ENCODE peak calls at places on chromosomes 3 and 15, in nine cellular contexts. I is ovary; C is astrocyte of the hippocampus; R is AG08395; T is activated CD4-positive, alpha-beta T cell treated with anti-CD3 and anti-CD28 coated beads, Interleukin-2, amount 10 ng/mL, durations not matched to agents 7 days and 5 days; U is transverse colon; H is sigmoid colon; L is KBM-7; A is activated CD4-positive, alpha-beta memory T cell treated with anti-CD3 and anti-CD28 coated beads, Interleukin-2, amount 10 ng/mL, durations not matched to agents 7 days and 5 days. Y is an unnamed sample.

GRCh38 chr3:142912440-142913172 is 23.7 kb upstream of the PCOLCE2 start:
- DNase-seq in I (no peak), L (no peak), R (no peak), T (no peak), C (peak; percentile 23), U (no peak), H (no peak), A (no peak), Y (no peak)

GRCh38 chr15:80906159-80906775 is 83.4 kb downstream of the MESD start:
- DNase-seq in T (no peak), C (peak; percentile 68), R (no peak), L (no peak), I (no peak), U (no peak), H (no peak), A (no peak), Y (no peak)

GRCh38 chr15:99493461-99493860 is 72.3 kb upstream of the MEF2A start:
- DNase-seq in R (no peak), C (no peak), T (no peak), L (no peak), H (no peak), U (no peak), I (no peak), A (no peak), Y (no peak)

GRCh38 chr3:190306513-190307163 is 15.6 kb downstream of the CLDN1 start:
- DNase-seq in H (peak; percentile 80), A (no peak), L (no peak), U (no peak), R (no peak), C (peak; percentile 45), I (no peak), T (peak; percentile 41), Y (no peak)

GRCh38 chr15:74808073-74808839 is 4.4 kb upstream of the LMAN1L start:
- DNase-seq in R (no peak), U (peak; percentile 79), T (no peak), C (no peak), H (no peak), I (no peak), L (no peak), A (no peak), Y (no peak)

GRCh38 chr15:47674576-47675232 is 42.6 kb upstream of the SEMA6D start:
- DNase-seq in T (no peak), L (no peak), C (no peak), A (no peak), H (no peak), R (no peak), U (no peak), I (no peak), Y (no peak)

GRCh38 chr3:28322464-28322863 is 26.1 kb upstream of the ZCWPW2 start:
- DNase-seq in H (no peak), T (no peak), L (no peak), C (peak; percentile 73), I (no peak), A (no peak), U (no peak), R (peak; percentile 10), Y (no peak)

GRCh38 chr15:101489633-101490407 is at the start of gene PCSK6:
- DNase-seq in H (no peak), U (peak; percentile 57), I (peak; percentile 44), R (peak; percentile 31), C (peak; percentile 43), A (no peak), T (no peak), L (no peak), Y (peak; percentile 28)

GRCh38 chr3:32239638-32240550 is 1.4 kb downstream of the CMTM8 start:
- DNase-seq in T (peak; percentile 63), C (peak; percentile 47), A (peak; percentile 31), U (peak; percentile 18), R (no peak), H (no peak), L (peak; percentile 71), I (no peak), Y (no peak)

GRCh38 chr15:76863693-76864092 is 41.4 kb downstream of the SCAPER start:
- DNase-seq in R (no peak), C (no peak), T (no peak), I (no peak), L (no peak), H (no peak), A (no peak), U (no peak), Y (no peak)

GRCh38 chr15:29114277-29115092 is 155.1 kb downstream of the NSMCE3 start:
- DNase-seq in U (no peak), R (no peak), I (no peak), C (no peak), L (no peak), A (no peak), T (no peak), H (no peak), Y (peak; percentile 22)

GRCh38 chr3:196684548-196685407 is 27.3 kb downstream of the CEP19 start:
- DNase-seq in U (peak; percentile 71), C (peak; percentile 71), L (peak; percentile 97), T (peak; percentile 72), H (peak; percentile 75), A (peak; percentile 71), I (peak; percentile 60), R (peak; percentile 74), Y (peak; percentile 74)

GRCh38 chr3:148136816-148137215 is 560.9 kb upstream of the AGTR1 start:
- DNase-seq in C (no peak), I (no peak), T (no peak), A (no peak), R (no peak), L (no peak), U (no peak), H (no peak), Y (no peak)

GRCh38 chr15:64236156-64236555 is 73.3 kb upstream of the PPIB start:
- DNase-seq in R (no peak), C (no peak), A (no peak), U (no peak), T (no peak), L (no peak), H (no peak), I (no peak), Y (no peak)

GRCh38 chr3:100781311-100781710 is 72.0 kb downstream of the TFG start:
- DNase-seq in U (no peak), T (no peak), A (no peak), L (no peak), C (peak; percentile 28), R (peak; percentile 28), I (no peak), H (no peak), Y (no peak)

GRCh38 chr15:68310178-68310810 is 32.7 kb downstream of the FEM1B start:
- DNase-seq in U (no peak), T (peak; percentile 2), R (no peak), H (no peak), I (no peak), L (no peak), C (no peak), A (no peak), Y (no peak)

GRCh38 chr3:110343376-110343775 is 728.2 kb upstream of the NECTIN3 start:
- DNase-seq in R (peak; percentile 54), U (no peak), A (no peak), C (peak; percentile 76), T (no peak), L (no peak), H (no peak), I (no peak), Y (no peak)

GRCh38 chr3:27244374-27244773 is 124.8 kb downstream of the NEK10 start:
- DNase-seq in H (no peak), L (no peak), I (no peak), U (no peak), A (no peak), T (no peak), C (no peak), R (no peak), Y (no peak)

GRCh38 chr15:29838352-29839010 is 16.2 kb upstream of the TJP1 start:
- DNase-seq in C (no peak), U (no peak), R (no peak), T (no peak), H (no peak), A (no peak), I (no peak), L (no peak), Y (no peak)

GRCh38 chr15:74954515-74954914 is 2.1 kb downstream of the RPP25 start:
- DNase-seq in A (no peak), U (no peak), T (no peak), I (peak; percentile 78), C (peak; percentile 56), H (no peak), R (no peak), L (peak; percentile 60), Y (no peak)

GRCh38 chr15:38853608-38854007 is 289.0 kb upstream of the RASGRP1 start:
- DNase-seq in C (no peak), U (no peak), L (peak; percentile 12), H (no peak), A (peak; percentile 25), T (peak; percentile 24), I (no peak), R (peak; percentile 19), Y (no peak)

GRCh38 chr3:14511623-14511965 is 28.5 kb downstream of the GRIP2 start:
- DNase-seq in U (no peak), I (no peak), A (no peak), C (no peak), L (no peak), H (no peak), R (no peak), T (no peak), Y (no peak)

GRCh38 chr3:53238051-53238850 is 17.6 kb downstream of the TKT start:
- DNase-seq in T (no peak), L (no peak), U (peak; percentile 51), C (peak; percentile 94), I (no peak), A (no peak), R (peak; percentile 91), H (no peak), Y (no peak)

GRCh38 chr3:185852562-185853135 is 27.8 kb upstream of the IGF2BP2 start:
- DNase-seq in A (no peak), T (no peak), U (no peak), C (no peak), H (no peak), L (no peak), R (no peak), I (no peak), Y (no peak)

GRCh38 chr15:65410036-65410435 is 12.7 kb downstream of the IGDCC4 start:
- DNase-seq in R (no peak), I (no peak), A (no peak), L (no peak), T (no peak), H (no peak), U (no peak), C (peak; percentile 11), Y (peak; percentile 10)

GRCh38 chr15:73956276-73957086 is 30.2 kb downstream of the LOXL1 start:
- DNase-seq in C (peak; percentile 98), T (no peak), L (peak; percentile 70), H (peak; percentile 66), R (peak; percentile 96), A (no peak), U (no peak), I (peak; percentile 38), Y (no peak)

GRCh38 chr3:42276419-42277132 is 10.6 kb upstream of the CCK start:
- DNase-seq in R (no peak), T (no peak), U (no peak), H (no peak), I (no peak), L (no peak), C (no peak), A (no peak), Y (no peak)

GRCh38 chr15:40295870-40296560 is 11.7 kb downstream of the PLCB2 start:
- DNase-seq in T (no peak), L (no peak), U (no peak), H (peak; percentile 74), R (no peak), I (no peak), C (no peak), A (no peak), Y (no peak)

GRCh38 chr15:70492240-70493177 is 270.8 kb downstream of the UACA start:
- DNase-seq in T (peak; percentile 93), C (peak; percentile 95), R (peak; percentile 92), L (peak; percentile 98), I (no peak), U (peak; percentile 76), H (no peak), A (peak; percentile 91), Y (peak; percentile 31)

GRCh38 chr15:64651573-64652260 is 123.7 kb downstream of the RBPMS2 start:
- DNase-seq in H (no peak), I (no peak), C (peak; percentile 20), A (peak; percentile 29), U (no peak), T (peak; percentile 40), L (no peak), R (no peak), Y (no peak)

GRCh38 chr3:182133752-182134151 is 422.0 kb downstream of the SOX2 start:
- DNase-seq in H (no peak), R (no peak), T (no peak), A (no peak), U (no peak), I (no peak), L (no peak), C (peak; percentile 22), Y (no peak)